ENCODE peak calls at places on chromosomes 1 and 21, in ten cellular contexts. R, P, Q, Y, S, H, E, B, N and Z are unnamed samples.

GRCh38 chr1:34144743-34145142 is 20.3 kb downstream of the CSMD2 start:
- DNase-seq in R (no peak), Q (no peak), B (no peak), N (no peak), Y (no peak), S (no peak), P (no peak), H (no peak), E (no peak), Z (no peak)

GRCh38 chr1:161487483-161487827 is 17.8 kb upstream of the FCGR2A start:
- DNase-seq in Y (peak), S (peak), H (no peak), Q (no peak), P (no peak), N (peak), R (no peak), E (peak), B (no peak), Z (peak)

GRCh38 chr21:42307106-42307505 is 8.1 kb downstream of the TFF3 start:
- DNase-seq in Y (no peak), B (no peak), N (no peak), H (no peak), R (no peak), P (no peak), S (no peak), E (no peak), Q (no peak), Z (no peak)

GRCh38 chr1:25727819-25728286 is 72.1 kb upstream of the SELENON start:
- DNase-seq in E (no peak), R (no peak), P (no peak), Q (no peak), S (no peak), H (peak), Y (no peak), B (peak), N (peak), Z (no peak)

GRCh38 chr1:175003521-175003920 is 3.8 kb downstream of the CACYBP start:
- DNase-seq in N (no peak), B (no peak), Q (no peak), P (no peak), H (no peak), R (no peak), E (no peak), S (no peak), Y (no peak), Z (no peak)

GRCh38 chr1:27349784-27350672 is 8.2 kb downstream of the SYTL1 start:
- DNase-seq in R (no peak), E (peak), S (peak), B (peak), P (no peak), Q (no peak), Y (peak), H (peak), N (peak), Z (no peak)

GRCh38 chr1:17700981-17701870 is 53.9 kb upstream of the ACTL8 start:
- DNase-seq in Y (no peak), S (no peak), H (no peak), E (no peak), R (no peak), P (no peak), N (no peak), Q (no peak), B (no peak), Z (no peak)

GRCh38 chr1:32998009-32998555 is 33.5 kb upstream of the RNF19B start:
- DNase-seq in E (no peak), Q (no peak), N (peak), R (no peak), B (no peak), S (peak), H (no peak), P (no peak), Y (no peak), Z (no peak)

GRCh38 chr1:10795305-10796021 is 983 bp downstream of the CASZ1 start:
- DNase-seq in P (no peak), Y (no peak), B (no peak), E (no peak), R (no peak), H (no peak), S (no peak), N (peak), Q (no peak), Z (no peak)

GRCh38 chr1:163048970-163049680 is 20.0 kb upstream of the RGS4 start:
- DNase-seq in N (no peak), E (no peak), Y (no peak), R (no peak), Q (no peak), P (no peak), B (no peak), H (no peak), S (no peak), Z (no peak)

GRCh38 chr1:53735261-53735660 is 3.7 kb downstream of the GLIS1 start:
- DNase-seq in H (no peak), E (no peak), B (no peak), Y (no peak), Q (no peak), S (no peak), R (no peak), N (peak), P (no peak), Z (no peak)

GRCh38 chr1:113672491-113672890 is 86.8 kb downstream of the PHTF1 start:
- DNase-seq in Q (no peak), B (no peak), Y (no peak), R (no peak), N (no peak), H (no peak), S (no peak), E (no peak), P (no peak), Z (no peak)

GRCh38 chr1:183139281-183139942 is 46.7 kb upstream of the LAMC2 start:
- DNase-seq in E (no peak), H (no peak), R (no peak), P (no peak), Y (no peak), S (peak), B (peak), N (peak), Q (no peak), Z (no peak)

GRCh38 chr1:199551967-199552565 is 475.4 kb upstream of the NR5A2 start:
- DNase-seq in S (peak), B (peak), N (peak), P (peak), Y (peak), E (peak), H (no peak), Q (no peak), R (peak), Z (peak)

GRCh38 chr1:204268101-204268500 is 54.3 kb upstream of the GOLT1A start:
- DNase-seq in Y (no peak), P (no peak), Q (no peak), E (no peak), B (no peak), S (no peak), N (no peak), R (no peak), H (no peak), Z (no peak)

GRCh38 chr1:245648749-245649517 is 494.1 kb downstream of the KIF26B start:
- DNase-seq in R (peak), N (no peak), H (no peak), S (no peak), Q (no peak), B (no peak), Y (no peak), P (no peak), E (no peak), Z (no peak)

GRCh38 chr1:98030483-98030882 is 109.6 kb upstream of the DPYD start:
- DNase-seq in Y (no peak), Q (no peak), B (no peak), H (no peak), S (peak), N (peak), R (no peak), E (no peak), P (no peak), Z (no peak)

GRCh38 chr1:201360901-201361651 is 16.4 kb downstream of the TNNT2 start:
- DNase-seq in H (no peak), B (no peak), Y (no peak), P (no peak), E (no peak), Q (no peak), S (no peak), R (no peak), N (no peak), Z (no peak)

GRCh38 chr1:29532741-29533140 is 296.4 kb downstream of the PTPRU start:
- DNase-seq in H (no peak), B (peak), N (no peak), R (no peak), Y (no peak), P (no peak), S (peak), Q (no peak), E (no peak), Z (no peak)

DNA sequence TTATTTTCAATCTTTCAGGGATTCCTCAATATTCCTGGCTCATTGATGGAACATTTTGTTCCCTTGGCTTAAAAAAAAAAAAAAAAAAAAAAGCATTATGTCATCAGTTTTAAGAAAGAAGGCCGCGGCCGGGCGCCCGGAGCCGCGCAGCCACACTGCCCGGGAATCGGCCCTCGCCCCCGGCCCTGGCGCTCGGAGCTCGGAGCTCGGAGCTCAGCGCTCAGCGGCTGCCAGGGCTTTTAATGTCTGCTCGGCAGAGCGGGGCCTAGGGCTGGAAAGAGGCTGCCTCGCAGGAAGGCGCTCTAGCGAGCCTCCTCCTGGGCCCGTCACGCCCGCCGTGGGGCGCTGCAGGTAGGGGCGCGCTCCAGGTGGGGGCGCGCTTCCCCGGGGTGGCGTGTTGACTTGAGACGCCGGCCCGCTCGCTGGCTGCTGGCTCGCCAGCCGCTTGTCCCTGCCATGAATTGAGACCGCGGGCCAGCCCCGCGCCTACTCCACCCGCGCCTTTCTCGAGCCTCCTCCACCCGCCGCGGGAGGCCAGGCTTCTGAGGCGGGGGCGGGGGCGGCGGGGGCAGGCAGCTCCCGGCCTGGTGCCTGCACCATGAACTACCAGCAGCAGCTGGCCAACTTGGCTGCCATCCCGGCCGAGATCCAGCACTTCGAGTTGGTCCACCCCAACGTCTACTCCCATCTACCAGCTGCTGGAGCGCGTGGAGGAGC is 5.4 kb upstream of the TDRD5 start:
- DNase-seq in P (no peak), H (peak), R (no peak), N (peak), Y (no peak), Q (peak), S (peak), B (peak), E (peak), Z (no peak)
- H3K4me3 ChIP-seq in P (peak), H (peak), R (no peak), N (peak), Y (peak), Q (peak), S (peak), B (peak), E (peak), Z (peak)

DNA sequence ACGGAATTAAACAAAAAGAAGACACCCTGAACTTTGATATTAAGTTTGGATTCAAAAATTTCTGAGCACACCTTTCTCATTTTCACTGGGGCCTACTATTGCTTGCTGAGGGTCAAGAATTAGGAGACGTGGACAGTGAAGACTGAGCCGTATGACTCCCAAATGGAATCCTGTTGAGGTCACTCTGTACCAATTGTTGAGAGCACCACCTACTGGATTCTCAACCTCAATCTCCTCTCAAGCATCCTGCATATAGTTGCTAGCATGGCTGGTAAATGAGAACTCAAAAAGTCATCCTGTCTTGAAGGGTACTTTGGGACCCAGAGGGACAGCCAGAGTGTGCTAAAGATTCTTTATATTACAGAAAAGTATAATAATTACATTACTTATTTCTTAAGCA is 20.2 kb upstream of the MTR start:
- DNase-seq in N (peak), H (no peak), R (no peak), B (peak), Y (peak), S (peak), P (no peak), E (no peak), Q (no peak), Z (no peak)
- TF ChIP-seq CTCF in N (peak), H (peak), R (peak), B (peak), Y (peak), S (peak), P (peak), E (peak), Q (peak), Z (peak)

GRCh38 chr1:47416319-47417128 is 439 bp downstream of the FOXE3 start:
- DNase-seq in P (no peak), S (no peak), Y (no peak), N (no peak), B (no peak), Q (no peak), H (no peak), E (no peak), R (no peak), Z (no peak)
- H3K4me3 ChIP-seq in P (peak), S (peak), Y (peak), N (no peak), B (no peak), Q (peak), H (peak), E (peak), R (no peak), Z (peak)

GRCh38 chr1:214548988-214549387 is 2.4 kb downstream of the PTPN14 start:
- DNase-seq in B (no peak), Q (no peak), S (peak), P (no peak), R (no peak), H (no peak), N (peak), E (peak), Y (peak), Z (no peak)

GRCh38 chr1:214550339-214551051 is 907 bp downstream of the PTPN14 start:
- DNase-seq in P (no peak), B (no peak), N (no peak), H (no peak), Y (no peak), R (no peak), Q (no peak), S (no peak), E (no peak), Z (no peak)

GRCh38 chr1:214551052-214551435 is 358 bp downstream of the PTPN14 start:
- DNase-seq in R (no peak), E (peak), S (no peak), P (no peak), B (peak), H (peak), Y (no peak), Q (no peak), N (peak), Z (no peak)

GRCh38 chr1:214551436-214552173 is at the start of gene PTPN14:
- DNase-seq in Y (peak), P (peak), E (peak), H (peak), N (peak), B (peak), R (no peak), Q (peak), S (peak), Z (peak)

DNA sequence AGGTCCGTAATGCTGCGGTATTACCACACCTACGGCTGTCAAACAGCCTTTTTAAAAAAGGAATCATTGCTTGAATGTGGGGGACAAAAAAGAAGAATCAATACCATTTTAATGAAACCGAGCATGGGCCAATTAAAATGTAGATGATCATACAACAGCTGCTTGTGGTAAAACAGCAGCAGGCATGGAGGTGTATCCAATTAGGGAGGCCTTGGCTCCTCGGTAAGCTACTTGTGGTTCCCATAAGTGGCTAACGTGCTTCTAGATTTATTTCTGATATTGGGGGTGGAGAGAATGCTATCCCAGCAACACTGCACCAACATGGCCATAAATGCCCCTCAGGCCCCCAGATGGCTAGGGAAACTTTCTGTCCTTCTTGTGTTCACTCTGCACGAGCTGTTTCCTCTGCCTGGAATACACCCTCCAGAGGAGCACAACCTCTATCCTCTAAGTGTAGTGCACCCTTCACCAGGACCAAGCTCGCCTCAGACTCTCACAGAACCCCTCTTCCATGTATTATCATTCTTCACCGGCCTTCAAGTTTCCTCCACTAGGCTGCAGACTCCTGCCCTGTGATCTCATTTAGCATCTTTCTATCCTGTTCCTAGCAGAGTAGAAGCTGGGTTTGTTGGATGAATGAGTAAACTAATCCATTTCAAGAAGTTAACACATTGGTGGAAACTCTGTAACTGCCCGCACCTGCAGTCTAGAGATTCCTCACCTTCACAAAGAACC is 1.6 kb downstream of the PTPN14 start:
- DNase-seq in E (peak), H (no peak), Q (no peak), Y (peak), R (no peak), N (peak), P (no peak), B (peak), S (peak), Z (no peak)
- TF ChIP-seq CTCF in E (peak), H (no peak), Q (no peak), Y (peak), R (no peak), N (peak), P (peak), B (peak), S (peak), Z (peak)

GRCh38 chr1:19665044-19665455 is 375 bp downstream of the HTR6 start:
- DNase-seq in H (no peak), B (no peak), N (no peak), E (no peak), Y (no peak), R (no peak), P (no peak), Q (no peak), S (no peak), Z (no peak)
- H3K4me3 ChIP-seq in H (peak), B (no peak), N (no peak), E (no peak), Y (no peak), R (peak), P (no peak), Q (peak), S (no peak), Z (no peak)

DNA sequence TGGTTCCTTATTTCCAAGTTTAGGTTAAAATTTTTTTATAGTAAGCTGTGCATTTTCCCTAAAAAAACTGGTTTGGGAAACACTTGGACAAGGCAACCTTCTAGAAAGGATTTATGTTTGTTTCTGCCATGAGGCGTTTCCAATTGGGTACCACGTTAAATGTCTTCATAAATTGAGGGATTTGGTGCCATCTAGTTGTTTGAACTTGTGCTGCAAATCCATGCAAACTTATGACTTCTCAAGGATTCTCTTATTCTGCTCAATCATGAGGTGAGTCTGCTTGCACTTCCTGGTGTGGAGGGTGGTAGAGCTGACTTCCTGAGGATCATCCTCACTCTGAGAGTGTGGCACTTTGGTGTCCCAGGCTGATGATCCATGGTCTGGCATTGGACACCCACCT is 123.3 kb downstream of the PCNX2 start:
- DNase-seq in S (peak), R (no peak), H (no peak), P (no peak), B (no peak), Y (peak), N (peak), Q (no peak), E (peak), Z (peak)
- TF ChIP-seq CTCF in S (peak), R (no peak), H (no peak), P (peak), B (peak), Y (peak), N (peak), Q (no peak), E (peak), Z (peak)

GRCh38 chr1:222099746-222100145 is 357.9 kb upstream of the DUSP10 start:
- DNase-seq in Y (no peak), P (no peak), H (no peak), Q (no peak), E (no peak), R (no peak), S (no peak), N (no peak), B (no peak), Z (no peak)
- H3K4me3 ChIP-seq in Y (no peak), P (no peak), H (no peak), Q (no peak), E (no peak), R (no peak), S (no peak), N (no peak), B (no peak), Z (no peak)